ENCODE peak calls at places on chromosomes 5 and 9, in four cellular contexts. C, P, E and M are unnamed samples.

GRCh38 chr5:122165574-122166021 is 36.3 kb downstream of the ZNF474 start:
- DNase-seq in C (no peak), P (peak; percentile 30), E (no peak), M (no peak)

GRCh38 chr9:115098226-115098965 is 19.6 kb downstream of the TNC start:
- DNase-seq in C (no peak), P (no peak), E (no peak), M (no peak)

GRCh38 chr9:72557549-72557948 is 36.1 kb downstream of the TMC1 start:
- DNase-seq in C (peak; percentile 39), P (peak; percentile 43), E (no peak), M (peak; percentile 51)

GRCh38 chr5:74356009-74356695 is 284.4 kb downstream of the ENC1 start:
- DNase-seq in C (no peak), P (no peak), E (no peak), M (no peak)

GRCh38 chr5:172502410-172502809 is 48.1 kb upstream of the SH3PXD2B start:
- DNase-seq in C (peak; percentile 7), P (no peak), E (no peak), M (no peak)

GRCh38 chr5:169979871-169980270 is 424 bp downstream of the INSYN2B start:
- DNase-seq in C (no peak), P (no peak), E (no peak), M (no peak)

GRCh38 chr9:19550009-19550408 is 141.2 kb downstream of the ACER2 start:
- DNase-seq in C (no peak), P (no peak), E (no peak), M (no peak)

GRCh38 chr5:78974011-78974410 is 11.1 kb downstream of the ARSB start:
- DNase-seq in C (no peak), P (no peak), E (no peak), M (no peak)

GRCh38 chr9:81032831-81033230 is 656.5 kb downstream of the TLE1 start:
- DNase-seq in C (no peak), P (no peak), E (no peak), M (no peak)

GRCh38 chr5:106154280-106154716 is 1516.4 kb downstream of the EFNA5 start:
- DNase-seq in C (no peak), P (no peak), E (peak; percentile 37), M (no peak)

GRCh38 chr5:175444060-175444904 is at the start of gene DRD1:
- DNase-seq in C (no peak), P (peak; percentile 79), E (peak; percentile 59), M (no peak)
- TF ChIP-seq CTCF in C (peak; percentile 31), P (peak; percentile 77), E (peak; percentile 76), M (peak; percentile 73)

DNA sequence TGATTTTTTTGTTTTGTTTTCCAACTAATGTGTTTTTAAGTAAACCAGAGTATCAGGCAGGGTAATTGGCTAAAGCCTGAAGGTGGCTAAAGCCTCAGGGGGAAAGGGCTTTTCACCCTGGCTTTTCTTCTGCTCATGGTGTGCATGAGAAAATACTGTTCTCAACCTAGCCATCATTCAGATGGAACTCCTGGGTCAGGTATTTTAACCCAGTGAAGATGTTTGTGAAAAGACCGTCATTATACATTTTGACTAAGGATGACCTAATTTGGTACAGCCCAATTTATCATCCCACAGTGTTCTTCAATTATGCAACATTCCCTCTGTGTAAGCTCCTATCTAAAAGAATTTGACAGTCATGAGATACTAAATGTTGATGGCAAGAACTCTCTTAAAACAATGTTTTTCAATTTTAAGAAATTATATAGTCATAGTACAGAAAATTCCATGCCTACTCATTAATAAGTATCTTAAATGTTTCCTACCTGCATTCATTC is 209.5 kb upstream of the TARS1 start:
- DNase-seq in C (no peak), P (no peak), E (no peak), M (no peak)
- TF ChIP-seq CTCF in C (no peak), P (no peak), E (no peak), M (no peak)

DNA sequence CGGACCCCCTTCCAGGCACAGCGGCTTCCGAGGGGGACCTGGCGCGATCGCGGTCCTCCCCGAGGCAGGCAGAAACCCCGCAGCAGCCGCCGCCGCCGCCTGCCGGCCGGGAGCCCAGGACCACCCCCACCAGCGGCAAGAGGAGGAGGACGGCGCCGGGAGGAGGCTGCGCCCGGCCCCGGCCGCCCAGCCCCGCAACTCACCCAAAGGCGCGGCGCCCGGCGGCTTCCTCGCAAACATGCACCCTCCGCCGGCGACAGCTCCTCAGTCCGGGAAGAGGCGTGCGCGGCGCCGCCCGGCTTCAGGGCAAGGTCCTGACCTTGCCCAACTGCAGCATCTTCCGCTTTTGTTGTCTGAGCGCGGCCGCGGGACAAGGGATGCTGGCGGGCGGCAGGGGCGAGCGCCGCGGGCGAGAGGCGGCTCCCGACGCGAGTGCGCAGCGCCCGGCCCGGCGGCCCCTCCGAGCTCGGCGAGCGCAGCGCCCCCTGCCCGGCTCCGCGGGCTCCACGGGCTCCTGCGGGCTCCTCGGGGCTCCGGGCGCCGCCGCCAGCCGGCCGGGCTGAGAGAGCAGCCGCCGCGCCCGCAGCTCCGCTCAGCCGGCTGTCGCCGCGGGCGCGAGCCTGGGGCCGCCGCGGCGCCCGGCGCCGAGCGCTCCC is 504 bp downstream of the CTNND2 start:
- DNase-seq in C (no peak), P (peak; percentile 76), E (no peak), M (no peak)
- TF ChIP-seq CTCF in C (no peak), P (peak; percentile 57), E (no peak), M (no peak)

GRCh38 chr5:150119421-150120061 is 33.2 kb upstream of the CSF1R start:
- DNase-seq in C (peak; percentile 15), P (no peak), E (no peak), M (no peak)
- TF ChIP-seq CTCF in C (no peak), P (no peak), E (no peak), M (no peak)

DNA sequence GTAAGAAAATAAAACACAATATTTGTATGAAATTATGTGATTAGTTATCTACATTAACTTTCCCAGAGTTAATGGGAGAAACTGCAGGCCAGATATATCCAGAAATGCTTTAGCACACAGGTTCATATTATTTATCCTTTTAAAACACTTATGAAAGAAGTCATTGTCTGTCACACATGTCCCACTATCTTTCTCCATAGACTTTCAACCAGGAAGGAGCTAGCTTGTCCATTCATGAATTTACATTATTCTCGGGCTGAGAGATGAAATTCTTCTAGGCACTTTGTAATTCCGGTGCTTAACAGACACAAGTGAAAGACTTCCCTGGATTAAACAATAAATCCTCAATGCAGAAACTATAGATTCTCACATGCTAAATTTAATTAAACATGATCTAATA is 1043.2 kb downstream of the CDH9 start:
- DNase-seq in C (no peak), P (no peak), E (no peak), M (no peak)
- TF ChIP-seq CTCF in C (no peak), P (no peak), E (no peak), M (no peak)

GRCh38 chr5:180332051-180332517 is 21.1 kb downstream of the GFPT2 start:
- DNase-seq in C (no peak), P (no peak), E (peak; percentile 21), M (no peak)
- TF ChIP-seq CTCF in C (peak; percentile 25), P (no peak), E (no peak), M (no peak)